ENCODE peak calls at places on chromosomes 13 and 19, in nine cellular contexts. O is skeletal muscle cell; Q is GM13977; M is amniotic epithelial cell; A is ovary; P is activated CD4-positive, alpha-beta T cell treated with anti-CD3 and anti-CD28 coated beads for 48 hours; W is lower lobe of right lung; N is EL; C is Calu3. D is an unnamed sample.

GRCh38 chr13:79530270-79530669 is 49.3 kb downstream of the NDFIP2 start:
- DNase-seq in O (no peak), Q (no peak), M (no peak), A (no peak), P (no peak), W (no peak), N (no peak), C (no peak), D (no peak)

GRCh38 chr13:76189882-76190519 is 553.9 kb downstream of the LMO7 start:
- DNase-seq in O (no peak), Q (no peak), M (no peak), A (no peak), P (no peak), W (no peak), N (no peak), C (no peak), D (no peak)

GRCh38 chr13:25300861-25301346 is 521 bp upstream of the NUP58 start:
- DNase-seq in O (no peak), Q (no peak), M (no peak), A (peak; percentile 34), P (peak; percentile 39), W (peak; percentile 58), N (no peak), C (peak; percentile 1), D (no peak)

GRCh38 chr19:8151499-8152035 is 2.2 kb upstream of the FBN3 start:
- DNase-seq in O (no peak), Q (no peak), M (no peak), A (no peak), P (no peak), W (no peak), N (no peak), C (no peak), D (no peak)

GRCh38 chr19:7391218-7391670 is 42.5 kb downstream of the ARHGEF18 start:
- DNase-seq in O (peak; percentile 35), Q (no peak), M (peak; percentile 97), A (no peak), P (no peak), W (no peak), N (peak; percentile 74), C (peak; percentile 32), D (peak; percentile 43)

GRCh38 chr19:47230122-47230920 is 678 bp downstream of the BBC3 start:
- DNase-seq in O (no peak), Q (peak; percentile 87), M (no peak), A (peak; percentile 79), P (peak; percentile 86), W (peak; percentile 84), N (peak; percentile 49), C (peak; percentile 86), D (peak; percentile 80)

GRCh38 chr19:10428996-10429381 is 8.7 kb downstream of the PDE4A start:
- DNase-seq in O (no peak), Q (no peak), M (no peak), A (no peak), P (no peak), W (no peak), N (no peak), C (no peak), D (no peak)

GRCh38 chr19:46776927-46777911 is 11.2 kb downstream of the SLC1A5 start:
- DNase-seq in O (no peak), Q (no peak), M (no peak), A (no peak), P (peak; percentile 31), W (no peak), N (no peak), C (peak; percentile 38), D (peak; percentile 60)

GRCh38 chr13:46492946-46493345 is 60.0 kb upstream of the LRCH1 start:
- DNase-seq in O (no peak), Q (peak; percentile 32), M (peak; percentile 30), A (no peak), P (no peak), W (no peak), N (peak; percentile 51), C (peak; percentile 27), D (no peak)

GRCh38 chr13:59701261-59701660 is 462.5 kb downstream of the DIAPH3 start:
- DNase-seq in O (no peak), Q (no peak), M (no peak), A (no peak), P (no peak), W (no peak), N (no peak), C (no peak), D (peak; percentile 31)

GRCh38 chr13:71860547-71861131 is 6.4 kb downstream of the DACH1 start:
- DNase-seq in O (no peak), Q (no peak), M (no peak), A (no peak), P (no peak), W (no peak), N (no peak), C (no peak), D (no peak)

GRCh38 chr13:90039516-90039915 is 1308.0 kb upstream of the MIR17HG start:
- DNase-seq in O (no peak), Q (no peak), M (no peak), A (no peak), P (no peak), W (no peak), N (no peak), C (no peak), D (no peak)

GRCh38 chr13:95659500-95659899 is 15.0 kb upstream of the DZIP1 start:
- DNase-seq in O (no peak), Q (no peak), M (no peak), A (no peak), P (no peak), W (no peak), N (no peak), C (no peak), D (no peak)

GRCh38 chr19:32041681-32042292 is 303.6 kb upstream of the ZNF507 start:
- DNase-seq in O (no peak), Q (no peak), M (no peak), A (peak; percentile 69), P (peak; percentile 60), W (no peak), N (no peak), C (no peak), D (no peak)

GRCh38 chr19:55487884-55488687 is at the start of gene SSC5D:
- DNase-seq in O (no peak), Q (no peak), M (peak; percentile 24), A (peak; percentile 70), P (no peak), W (no peak), N (peak; percentile 56), C (no peak), D (no peak)

D was measured in Caco-2.